ENCODE peak calls at places on chromosomes 11 and 22, in eight cellular contexts. D is IMR-90, H is neural progenitor cell, T is sigmoid colon, I is fibroblast of lung, G is vagina, X is adrenal gland, W is Peyer's patch. M is an unnamed sample.

GRCh38 chr22:33576205-33576604 is 344.1 kb downstream of the LARGE1 start:
- DNase-seq in H (no peak), G (no peak), I (no peak), W (no peak), X (no peak), D (no peak), T (no peak), M (no peak)

GRCh38 chr11:84671325-84672019 is 955.7 kb downstream of the DLG2 start:
- DNase-seq in D (no peak), G (no peak), I (no peak), T (no peak), W (no peak), H (no peak), X (no peak), M (no peak)

GRCh38 chr11:102452461-102453285 is at the start of gene TMEM123:
- DNase-seq in D (peak; percentile 58), T (peak; percentile 92), W (peak; percentile 87), I (peak; percentile 63), G (no peak), X (peak; percentile 79), H (peak; percentile 90), M (peak; percentile 97)

GRCh38 chr11:123536690-123537437 is 106.8 kb downstream of the GRAMD1B start:
- DNase-seq in H (peak; percentile 14), I (no peak), W (no peak), D (no peak), X (peak; percentile 84), T (no peak), G (no peak), M (no peak)

GRCh38 chr11:46485852-46486443 is 94.4 kb upstream of the CHRM4 start:
- DNase-seq in I (no peak), X (no peak), W (no peak), G (no peak), D (no peak), T (no peak), H (peak; percentile 40), M (no peak)

GRCh38 chr11:73308003-73308962 is at the start of gene ARHGEF17:
- DNase-seq in T (peak; percentile 90), I (peak; percentile 83), G (no peak), H (peak; percentile 93), X (peak; percentile 54), W (no peak), D (peak; percentile 76), M (peak; percentile 87)

GRCh38 chr22:27786253-27786898 is 15.2 kb downstream of the MN1 start:
- DNase-seq in W (no peak), H (no peak), X (no peak), I (peak; percentile 60), G (no peak), T (peak; percentile 84), D (no peak), M (no peak)

GRCh38 chr11:93784152-93784934 is at the start of gene MED17:
- DNase-seq in D (peak; percentile 92), T (peak; percentile 96), G (peak; percentile 94), X (peak; percentile 95), W (peak; percentile 92), I (peak; percentile 91), H (peak; percentile 97), M (peak; percentile 97)

GRCh38 chr11:64990222-64990918 is 6.4 kb downstream of the BATF2 start:
- DNase-seq in G (no peak), H (no peak), W (peak; percentile 53), T (peak; percentile 74), I (peak; percentile 33), D (no peak), X (peak; percentile 52), M (peak; percentile 83)

GRCh38 chr11:27349919-27350318 is 13.1 kb downstream of the CCDC34 start:
- DNase-seq in X (no peak), T (no peak), D (no peak), I (no peak), H (no peak), W (no peak), G (no peak), M (no peak)

DNA sequence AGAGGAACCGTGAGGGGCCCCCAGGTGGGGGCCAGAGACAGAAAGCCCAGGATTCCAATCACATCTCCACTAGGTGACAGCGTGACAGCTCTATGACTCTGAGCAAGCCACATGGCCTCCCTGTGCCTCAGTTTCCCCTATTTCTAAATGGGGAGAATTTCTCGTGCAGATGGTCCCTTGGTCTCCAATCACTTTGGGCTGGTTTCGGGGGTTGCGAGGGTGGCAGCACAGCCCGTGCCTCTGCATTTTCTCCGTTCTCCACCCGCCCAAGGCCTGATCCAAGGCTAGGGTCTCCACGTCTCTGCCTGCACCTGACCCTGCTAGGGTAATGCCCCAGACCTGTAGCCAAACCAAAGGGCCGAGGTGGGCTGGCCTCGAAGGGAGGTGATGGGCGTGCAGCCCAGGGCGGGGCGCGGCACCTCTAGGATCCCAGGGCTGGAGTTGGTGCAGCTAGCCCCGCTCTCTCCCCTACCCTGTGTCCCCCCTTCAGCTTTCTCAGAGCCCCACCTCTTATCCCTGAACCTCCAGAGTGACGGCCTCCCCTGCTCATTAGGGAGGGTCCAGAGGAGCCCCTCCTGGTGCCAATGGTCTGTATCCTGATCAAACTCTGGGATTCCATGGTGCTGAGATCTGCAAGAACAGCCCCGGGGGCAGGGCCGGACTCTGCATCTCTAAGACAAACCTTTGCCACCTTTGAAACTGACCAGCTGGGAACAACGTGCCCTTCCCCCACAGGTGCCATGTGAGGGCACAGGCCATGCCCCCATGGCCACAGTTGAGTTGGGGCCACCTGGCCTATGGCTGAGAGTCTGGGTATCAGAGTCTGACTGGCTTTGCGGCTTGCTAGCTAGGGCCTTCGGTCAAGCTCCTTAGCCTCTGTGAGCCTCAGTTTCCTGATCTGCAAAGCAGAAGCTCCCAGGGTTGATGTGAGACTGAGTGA is 22.9 kb upstream of the CBX7 start:
- DNase-seq in D (no peak), X (no peak), T (no peak), I (no peak), W (no peak), G (no peak), H (no peak), M (peak; percentile 74)
- H3K4me1 ChIP-seq in D (peaks cover 39% of the 10 kb centered on the region), X (peaks cover 58% of the 10 kb centered on the region), T (peaks cover 50% of the 10 kb centered on the region), I (peaks cover 39% of the 10 kb centered on the region), W (peaks cover 34% of the 10 kb centered on the region), G (peaks cover 93% of the 10 kb centered on the region), H (peaks cover 66% of the 10 kb centered on the region), M (peaks cover 43% of the 10 kb centered on the region)

GRCh38 chr22:44359496-44360110 is 46.9 kb upstream of the SHISAL1 start:
- DNase-seq in D (no peak), W (no peak), X (peak; percentile 4), G (no peak), H (no peak), T (peak; percentile 67), I (no peak), M (peak; percentile 53)

GRCh38 chr22:44361391-44362126 is 48.8 kb upstream of the SHISAL1 start:
- DNase-seq in H (no peak), T (peak; percentile 63), D (no peak), W (no peak), I (no peak), G (no peak), X (no peak), M (peak; percentile 54)

GRCh38 chr22:44362249-44363040 is 49.7 kb upstream of the SHISAL1 start:
- DNase-seq in W (no peak), H (no peak), X (no peak), I (no peak), T (peak; percentile 60), G (no peak), D (peak; percentile 52), M (peak; percentile 7)

GRCh38 chr22:44360306-44360685 is 47.5 kb upstream of the SHISAL1 start:
- DNase-seq in H (no peak), X (peak; percentile 1), I (no peak), T (no peak), G (no peak), W (no peak), D (no peak), M (peak; percentile 36)

DNA sequence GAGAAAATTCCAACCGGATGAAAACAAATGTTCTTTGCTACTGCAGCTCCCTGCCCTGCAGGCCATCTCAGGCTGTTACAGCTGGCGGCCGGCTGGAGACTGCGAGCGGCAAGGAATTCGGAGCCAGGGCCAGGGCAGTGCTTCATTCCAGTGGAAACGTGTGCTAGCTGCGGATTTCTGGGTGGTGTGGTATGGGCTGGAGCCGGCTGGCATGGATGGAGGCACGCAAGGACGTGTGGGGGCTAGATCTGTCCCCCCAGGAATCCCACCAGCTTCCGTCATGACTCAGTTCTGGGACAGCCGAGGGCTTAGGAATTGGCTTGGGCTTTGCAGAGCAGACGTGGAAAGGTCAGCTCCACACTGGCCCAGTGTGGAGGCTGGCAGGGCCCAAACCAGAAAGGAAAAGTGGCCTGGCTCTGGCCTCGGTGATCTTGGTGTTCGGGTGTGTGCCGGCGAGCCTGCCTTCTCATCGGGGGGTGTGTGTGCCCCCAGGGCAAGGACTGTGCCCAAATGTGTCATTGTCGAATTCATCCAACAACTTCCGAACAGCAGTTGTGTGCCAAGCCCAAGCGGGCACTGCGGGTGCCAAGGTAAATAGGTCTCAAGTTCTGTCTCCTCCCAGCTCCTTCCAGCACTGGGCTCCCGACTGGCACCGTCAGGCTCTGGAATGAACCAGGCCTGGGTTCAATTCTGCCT is 48.1 kb upstream of the SHISAL1 start:
- DNase-seq in X (peak; percentile 29), G (no peak), T (peak; percentile 85), H (peak; percentile 50), I (peak; percentile 93), W (no peak), D (peak; percentile 80), M (peak; percentile 64)
- TF ChIP-seq CTCF in X (no peak), G (no peak), T (peak; percentile 73), H (peak; percentile 20), I (peak; percentile 15), W (no peak), D (peak; percentile 33), M (no peak)

DNA sequence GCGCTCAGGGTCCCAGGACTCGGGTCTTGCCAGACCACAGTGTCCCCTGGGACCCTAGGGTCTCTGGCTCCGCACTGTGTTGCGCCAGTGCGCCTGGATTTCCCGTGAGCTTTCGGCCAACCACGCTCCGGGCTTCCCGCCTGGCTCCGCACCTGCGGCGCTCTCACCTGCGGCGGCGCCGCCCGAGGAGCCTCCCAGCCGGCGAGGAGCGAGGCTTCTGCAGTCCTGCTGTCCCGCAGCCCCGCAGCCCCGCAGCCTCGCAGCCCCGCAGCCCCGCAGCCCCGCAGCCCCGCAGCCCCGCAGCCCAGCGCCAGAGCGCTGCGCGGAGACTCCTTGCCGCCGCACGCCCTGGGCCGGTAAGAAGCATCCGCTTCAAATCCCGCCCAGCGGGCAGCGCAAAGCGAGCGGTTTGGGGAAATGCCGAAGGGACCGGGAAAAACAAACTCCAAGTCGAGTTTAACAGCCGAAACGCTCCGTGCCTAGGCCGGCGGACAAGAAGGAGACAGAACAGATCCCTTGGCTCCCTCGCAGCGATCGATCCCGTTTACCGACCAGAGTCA is 936 bp downstream of the ALX4 start:
- DNase-seq in T (no peak), W (no peak), D (no peak), H (peak; percentile 73), I (peak; percentile 9), X (no peak), G (no peak), M (no peak)
- H3K27me3 ChIP-seq in T (peaks cover 100% of the 10 kb centered on the region), W (no peaks in the 10 kb centered on the region), D (peaks cover 98% of the 10 kb centered on the region), H (peaks cover 100% of the 10 kb centered on the region), I (peaks cover 73% of the 10 kb centered on the region), X (peaks cover 93% of the 10 kb centered on the region), G (peaks cover 17% of the 10 kb centered on the region), M (peaks cover 89% of the 10 kb centered on the region)

DNA sequence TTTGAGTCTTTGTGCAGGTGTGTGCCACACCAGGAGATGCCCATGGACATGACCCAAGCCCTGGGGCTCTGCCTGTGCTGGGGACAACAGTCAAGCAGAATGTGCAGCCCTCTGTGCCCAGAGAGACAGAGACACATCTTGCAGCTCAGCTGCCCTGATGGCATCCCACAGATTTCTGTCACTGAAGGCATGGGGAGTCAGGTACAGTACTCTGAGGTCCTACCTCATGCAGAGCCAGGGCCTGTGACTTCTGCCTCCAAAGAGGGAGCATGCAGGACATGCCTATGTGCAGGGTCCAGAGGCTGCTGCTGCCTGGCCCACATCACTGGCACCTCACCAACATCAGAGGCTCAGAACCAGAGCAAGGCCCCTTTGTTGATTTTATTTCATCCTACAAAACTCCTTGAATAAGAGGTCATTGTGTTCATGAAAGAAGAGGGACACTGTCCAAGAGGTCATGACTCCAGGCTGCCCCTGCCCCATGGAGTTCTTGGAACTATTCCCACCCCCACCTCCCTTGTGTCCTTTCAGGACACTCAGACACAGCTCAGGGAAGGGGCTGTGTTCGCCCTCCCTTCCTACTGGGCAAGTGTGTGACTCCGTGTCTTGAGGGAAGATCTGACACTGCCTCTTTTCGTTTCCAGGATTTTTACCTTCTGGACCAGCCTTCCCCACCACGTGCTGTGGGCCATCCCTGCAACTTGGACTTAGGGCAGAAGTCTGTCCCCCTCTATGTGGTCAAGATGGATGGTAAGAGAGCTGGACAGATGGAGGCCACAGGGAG is 62.3 kb downstream of the BTG4 start:
- DNase-seq in W (no peak), G (no peak), X (no peak), D (no peak), T (no peak), I (no peak), H (no peak), M (no peak)
- H3K4me1 ChIP-seq in W (no peaks in the 10 kb centered on the region), G (no peaks in the 10 kb centered on the region), X (peaks cover 11% of the 10 kb centered on the region), D (peaks cover 3% of the 10 kb centered on the region), T (peaks cover 9% of the 10 kb centered on the region), I (no peaks in the 10 kb centered on the region), H (no peaks in the 10 kb centered on the region), M (peaks cover 28% of the 10 kb centered on the region)